ENCODE peak calls at places on chromosomes 4 and X, in four cellular contexts. One of them, this sample, is unnamed.

GRCh38 chr4:10275696-10276095 is 159.1 kb upstream of the WDR1 start:
- DNase-seq in SK-N-SH: no peak
- DNase-seq in K562: no peak
- DNase-seq in GM12878: no peak
- DNase-seq in this sample: no peak

GRCh38 chrX:108361316-108361715 is 76.9 kb downstream of the COL4A6 start:
- DNase-seq in K562: no peak
- DNase-seq in SK-N-SH: no peak
- DNase-seq in GM12878: no peak
- DNase-seq in this sample: no peak

GRCh38 chrX:55119712-55120111 is 30.9 kb downstream of the PAGE2 start:
- DNase-seq in SK-N-SH: no peak
- DNase-seq in K562: no peak
- DNase-seq in GM12878: no peak
- DNase-seq in this sample: no peak

GRCh38 chrX:53930513-53931380 is 113.5 kb downstream of the PHF8 start:
- DNase-seq in K562: no peak
- DNase-seq in SK-N-SH: no peak
- DNase-seq in GM12878: no peak
- DNase-seq in this sample: no peak

GRCh38 chr4:145293658-145294057 is 113.3 kb upstream of the OTUD4 start:
- DNase-seq in K562: no peak
- DNase-seq in SK-N-SH: no peak
- DNase-seq in GM12878: no peak
- DNase-seq in this sample: no peak

GRCh38 chr4:83548151-83548905 is 12.4 kb downstream of the GPAT3 start:
- DNase-seq in K562: peak; percentile 93
- DNase-seq in GM12878: peak; percentile 83
- DNase-seq in SK-N-SH: no peak
- DNase-seq in this sample: no peak

GRCh38 chrX:10245901-10246696 is 89.3 kb downstream of the CLCN4 start:
- DNase-seq in K562: no peak
- DNase-seq in GM12878: no peak
- DNase-seq in SK-N-SH: no peak
- DNase-seq in this sample: no peak

GRCh38 chr4:157221426-157221894 is 932 bp downstream of the GRIA2 start:
- DNase-seq in GM12878: no peak
- DNase-seq in K562: no peak
- DNase-seq in SK-N-SH: peak; percentile 32
- DNase-seq in this sample: no peak

GRCh38 chrX:71053217-71053621 is 14.9 kb downstream of the SNX12 start:
- DNase-seq in SK-N-SH: no peak
- DNase-seq in K562: no peak
- DNase-seq in GM12878: peak; percentile 68
- DNase-seq in this sample: peak; percentile 76

GRCh38 chr4:22906046-22906445 is 213.3 kb downstream of the GBA3 start:
- DNase-seq in K562: no peak
- DNase-seq in GM12878: no peak
- DNase-seq in SK-N-SH: no peak
- DNase-seq in this sample: no peak

GRCh38 chr4:72959411-72959810 is 110.1 kb downstream of the COX18 start:
- DNase-seq in GM12878: no peak
- DNase-seq in SK-N-SH: no peak
- DNase-seq in K562: no peak
- DNase-seq in this sample: no peak

GRCh38 chrX:133053854-133054565 is 42.9 kb downstream of the USP26 start:
- DNase-seq in GM12878: no peak
- DNase-seq in K562: no peak
- DNase-seq in SK-N-SH: no peak
- DNase-seq in this sample: no peak

GRCh38 chr4:4330794-4331193 is 40.7 kb downstream of the ZBTB49 start:
- DNase-seq in GM12878: no peak
- DNase-seq in K562: no peak
- DNase-seq in SK-N-SH: no peak
- DNase-seq in this sample: no peak

GRCh38 chr4:16238304-16238703 is 12.0 kb upstream of the TAPT1 start:
- DNase-seq in SK-N-SH: no peak
- DNase-seq in GM12878: no peak
- DNase-seq in K562: no peak
- DNase-seq in this sample: no peak

GRCh38 chrX:39518451-39519212 is 579.1 kb downstream of the BCOR start:
- DNase-seq in GM12878: no peak
- DNase-seq in K562: no peak
- DNase-seq in SK-N-SH: peak; percentile 55
- DNase-seq in this sample: no peak

GRCh38 chrX:9369802-9370291 is 95.0 kb upstream of the TBL1X start:
- DNase-seq in K562: no peak
- DNase-seq in SK-N-SH: no peak
- DNase-seq in GM12878: no peak
- DNase-seq in this sample: no peak

GRCh38 chr4:185192059-185192458 is 11.7 kb downstream of the CFAP97 start:
- DNase-seq in GM12878: no peak
- DNase-seq in SK-N-SH: no peak
- DNase-seq in K562: no peak
- DNase-seq in this sample: no peak
- TF ChIP-seq USF1 in GM12878: no peak
- TF ChIP-seq USF1 in SK-N-SH: no peak
- TF ChIP-seq USF1 in K562: no peak
- TF ChIP-seq USF1 in this sample: no peak

GRCh38 chr4:155769092-155769491 is 10.3 kb downstream of the GUCY1B1 start:
- DNase-seq in GM12878: no peak
- DNase-seq in SK-N-SH: no peak
- DNase-seq in K562: no peak
- DNase-seq in this sample: no peak

GRCh38 chr4:155768370-155768769 is 9.5 kb downstream of the GUCY1B1 start:
- DNase-seq in GM12878: no peak
- DNase-seq in SK-N-SH: no peak
- DNase-seq in K562: no peak
- DNase-seq in this sample: no peak

GRCh38 chr4:155761916-155762315 is 3.1 kb downstream of the GUCY1B1 start:
- DNase-seq in SK-N-SH: no peak
- DNase-seq in GM12878: no peak
- DNase-seq in K562: no peak
- DNase-seq in this sample: no peak

GRCh38 chr4:155762351-155762750 is 3.5 kb downstream of the GUCY1B1 start:
- DNase-seq in K562: no peak
- DNase-seq in GM12878: no peak
- DNase-seq in SK-N-SH: no peak
- DNase-seq in this sample: no peak

DNA sequence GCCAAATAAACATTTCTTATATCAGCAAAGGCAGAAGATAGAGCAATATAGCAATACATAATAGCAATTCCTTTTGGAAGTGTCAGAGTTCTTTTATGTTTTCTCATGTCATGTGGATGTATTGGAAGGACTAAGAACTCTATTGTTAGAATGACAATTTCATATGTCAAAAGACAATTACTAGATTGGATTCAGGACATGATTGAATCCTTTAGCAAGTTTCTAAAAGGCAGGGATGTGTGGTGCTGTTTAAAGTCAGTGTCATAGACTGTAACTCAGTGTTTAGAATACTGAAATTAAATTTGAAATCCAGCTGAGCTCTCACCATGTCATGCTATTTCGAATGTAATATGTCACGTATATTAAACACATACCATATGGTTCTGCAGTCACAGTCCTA is 7.7 kb downstream of the GUCY1B1 start:
- DNase-seq in K562: no peak
- DNase-seq in GM12878: no peak
- DNase-seq in SK-N-SH: no peak
- DNase-seq in this sample: no peak
- TF ChIP-seq USF1 in K562: no peak
- TF ChIP-seq USF1 in GM12878: no peak
- TF ChIP-seq USF1 in SK-N-SH: no peak
- TF ChIP-seq USF1 in this sample: no peak

GRCh38 chr4:112189754-112190153 is 41.8 kb upstream of the AP1AR start:
- DNase-seq in K562: no peak
- DNase-seq in GM12878: no peak
- DNase-seq in SK-N-SH: peak; percentile 30
- DNase-seq in this sample: no peak
- TF ChIP-seq USF1 in K562: no peak
- TF ChIP-seq USF1 in GM12878: no peak
- TF ChIP-seq USF1 in SK-N-SH: no peak
- TF ChIP-seq USF1 in this sample: no peak

DNA sequence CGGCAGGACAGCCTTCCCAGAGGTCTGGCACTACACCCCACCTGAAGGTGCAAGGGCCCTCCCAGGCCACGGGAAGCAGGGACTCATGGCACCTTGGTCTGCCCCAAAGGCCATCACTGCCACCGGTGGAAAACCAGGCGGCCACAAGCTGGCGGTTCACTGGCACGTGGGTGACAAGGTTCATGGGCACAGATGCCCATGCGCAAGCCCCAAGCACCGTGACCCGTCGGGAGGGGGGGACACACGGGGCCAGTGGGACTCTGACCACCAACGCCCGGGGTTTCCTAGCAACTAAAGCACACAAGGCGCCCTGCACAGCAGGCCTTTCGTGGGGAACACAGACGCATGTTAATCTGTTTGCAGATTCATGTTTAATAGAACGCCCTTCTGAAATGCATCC is 44.0 kb downstream of the FAM53A start:
- DNase-seq in SK-N-SH: no peak
- DNase-seq in GM12878: no peak
- DNase-seq in K562: no peak
- DNase-seq in this sample: no peak
- TF ChIP-seq USF1 in SK-N-SH: no peak
- TF ChIP-seq USF1 in GM12878: no peak
- TF ChIP-seq USF1 in K562: no peak
- TF ChIP-seq USF1 in this sample: no peak

GRCh38 chr4:89757154-89757723 is 79.7 kb downstream of the SNCA start:
- DNase-seq in SK-N-SH: peak; percentile 4
- DNase-seq in K562: no peak
- DNase-seq in GM12878: no peak
- DNase-seq in this sample: no peak
- TF ChIP-seq USF1 in SK-N-SH: no peak
- TF ChIP-seq USF1 in K562: no peak
- TF ChIP-seq USF1 in GM12878: no peak
- TF ChIP-seq USF1 in this sample: no peak

DNA sequence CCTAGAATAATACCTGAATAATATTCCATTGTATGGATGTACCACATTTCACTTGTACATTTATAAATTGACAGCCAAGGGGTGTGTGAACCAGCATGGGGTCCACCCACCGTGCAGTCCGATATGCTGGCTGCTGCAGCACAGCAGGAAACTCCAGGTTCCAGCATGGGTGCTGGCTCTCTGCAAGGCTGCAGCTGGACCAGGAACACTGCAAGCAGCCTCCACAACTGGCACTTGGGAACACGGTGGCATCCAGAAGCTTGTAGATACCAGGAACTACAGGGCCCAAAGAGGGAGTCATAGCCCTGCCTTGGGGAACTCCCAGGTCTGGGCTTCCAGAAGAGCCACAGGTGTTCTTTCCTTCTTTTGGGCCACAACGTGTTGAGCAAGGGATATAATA is 91.2 kb downstream of the NXF2 start:
- DNase-seq in SK-N-SH: no peak
- DNase-seq in GM12878: no peak
- DNase-seq in K562: no peak
- DNase-seq in this sample: no peak
- TF ChIP-seq USF1 in SK-N-SH: no peak
- TF ChIP-seq USF1 in GM12878: no peak
- TF ChIP-seq USF1 in K562: no peak
- TF ChIP-seq USF1 in this sample: no peak

GRCh38 chrX:1391707-1392375 is at the start of gene SLC25A6:
- DNase-seq in K562: peak; percentile 95
- DNase-seq in SK-N-SH: peak; percentile 98
- DNase-seq in GM12878: peak; percentile 88
- DNase-seq in this sample: peak; percentile 100
- TF ChIP-seq USF1 in K562: peak; percentile 99
- TF ChIP-seq USF1 in SK-N-SH: peak; percentile 99
- TF ChIP-seq USF1 in GM12878: peak; percentile 99
- TF ChIP-seq USF1 in this sample: peak; percentile 98

GRCh38 chrX:18701621-18702361 is 5.7 kb upstream of the PPEF1 start:
- DNase-seq in SK-N-SH: no peak
- DNase-seq in K562: no peak
- DNase-seq in GM12878: no peak
- DNase-seq in this sample: no peak
- TF ChIP-seq USF1 in SK-N-SH: no peak
- TF ChIP-seq USF1 in K562: no peak
- TF ChIP-seq USF1 in GM12878: no peak
- TF ChIP-seq USF1 in this sample: no peak

This sample was measured in WTC11.